ENCODE peak calls at places on chromosomes 5 and 9, in eight cellular contexts. M, I, E, D, R, O, J and G are unnamed samples.

GRCh38 chr5:129172561-129172960 is 78.0 kb downstream of the ISOC1 start:
- DNase-seq in E (no peak), M (no peak), I (no peak), R (no peak), J (no peak), O (peak), D (peak), G (no peak)

GRCh38 chr9:33116855-33117254 is 40.4 kb upstream of the SMU1 start:
- DNase-seq in M (no peak), J (no peak), D (no peak), R (no peak), I (no peak), E (no peak), O (peak), G (no peak)

GRCh38 chr9:105290401-105290800 is 46.0 kb downstream of the SLC44A1 start:
- DNase-seq in M (no peak), J (no peak), I (no peak), E (no peak), R (no peak), O (no peak), D (peak), G (no peak)

GRCh38 chr9:94804316-94804715 is 77.8 kb downstream of the AOPEP start:
- DNase-seq in J (no peak), E (no peak), I (no peak), O (no peak), R (no peak), D (no peak), M (no peak), G (no peak)

GRCh38 chr5:83401122-83401620 is 70.4 kb upstream of the VCAN start:
- DNase-seq in R (no peak), D (peak), I (no peak), J (no peak), O (no peak), E (no peak), M (no peak), G (no peak)

GRCh38 chr5:143924311-143924710 is 112.3 kb downstream of the HMHB1 start:
- DNase-seq in R (no peak), E (no peak), O (no peak), I (no peak), M (no peak), J (no peak), D (no peak), G (no peak)

GRCh38 chr9:108073823-108074222 is 584.3 kb upstream of the KLF4 start:
- DNase-seq in D (no peak), E (no peak), J (no peak), R (no peak), I (no peak), O (no peak), M (no peak), G (no peak)

GRCh38 chr5:88772047-88772446 is 110.9 kb downstream of the MEF2C start:
- DNase-seq in M (no peak), J (no peak), D (no peak), I (no peak), R (no peak), E (no peak), O (no peak), G (no peak)

GRCh38 chr9:113886003-113886324 is 9.9 kb downstream of the ZNF618 start:
- DNase-seq in J (no peak), I (no peak), D (peak), M (no peak), R (no peak), O (peak), E (no peak), G (no peak)

GRCh38 chr5:127871448-127872153 is 168.4 kb downstream of the CCDC192 start:
- DNase-seq in R (no peak), O (no peak), D (no peak), E (no peak), M (no peak), I (no peak), J (no peak), G (no peak)

GRCh38 chr9:72441296-72442211 is 76.5 kb upstream of the ZFAND5 start:
- DNase-seq in O (no peak), E (no peak), M (no peak), R (no peak), J (no peak), D (no peak), I (no peak), G (no peak)

GRCh38 chr9:92618633-92619225 is 51.2 kb downstream of the IPPK start:
- DNase-seq in O (peak), D (no peak), I (no peak), M (no peak), E (no peak), J (peak), R (no peak), G (no peak)

GRCh38 chr9:126694206-126695081 is 80.7 kb downstream of the LMX1B start:
- DNase-seq in I (no peak), M (no peak), E (no peak), D (no peak), J (no peak), R (no peak), O (no peak), G (peak)

GRCh38 chr5:63125862-63126261 is 547.2 kb downstream of the LRRC70 start:
- DNase-seq in I (peak), D (peak), O (peak), R (no peak), E (no peak), J (no peak), M (no peak), G (peak)

GRCh38 chr9:98248737-98249474 is 6.5 kb downstream of the TBC1D2 start:
- DNase-seq in D (peak), O (no peak), R (no peak), J (no peak), M (no peak), I (no peak), E (no peak), G (no peak)

GRCh38 chr5:73256012-73256411 is 83.0 kb downstream of the TMEM174 start:
- DNase-seq in O (no peak), I (no peak), J (no peak), E (no peak), M (no peak), D (no peak), R (no peak), G (no peak)

GRCh38 chr5:38607930-38608545 is 51.6 kb upstream of the LIFR start:
- DNase-seq in M (no peak), E (no peak), I (no peak), J (no peak), R (no peak), O (peak), D (peak), G (no peak)

GRCh38 chr9:107123389-107123788 is 159.7 kb upstream of the RAD23B start:
- DNase-seq in D (no peak), I (no peak), E (no peak), J (no peak), M (no peak), O (no peak), R (no peak), G (no peak)